ENCODE peak calls at places on chromosomes 12 and 14, in seven cellular contexts. One of them, this sample, is unnamed.

GRCh38 chr14:103126873-103127304 is 3.6 kb downstream of the TNFAIP2 start:
- DNase-seq in K562: no peak
- DNase-seq in HCT116: no peak
- DNase-seq in H1: no peak
- DNase-seq in SK-N-SH: peak; percentile 89
- DNase-seq in HepG2: peak; percentile 63
- DNase-seq in GM12878: no peak
- DNase-seq in this sample: no peak

GRCh38 chr12:110590059-110590458 is 6.9 kb upstream of the PPTC7 start:
- DNase-seq in K562: no peak
- DNase-seq in HCT116: no peak
- DNase-seq in H1: no peak
- DNase-seq in SK-N-SH: no peak
- DNase-seq in HepG2: no peak
- DNase-seq in GM12878: no peak
- DNase-seq in this sample: no peak

GRCh38 chr14:95346820-95347219 is 27.1 kb upstream of the CLMN start:
- DNase-seq in K562: no peak
- DNase-seq in HCT116: no peak
- DNase-seq in H1: no peak
- DNase-seq in SK-N-SH: no peak
- DNase-seq in HepG2: no peak
- DNase-seq in GM12878: no peak
- DNase-seq in this sample: no peak

GRCh38 chr14:80049055-80049454 is 162.2 kb downstream of the DIO2 start:
- DNase-seq in K562: no peak
- DNase-seq in HCT116: no peak
- DNase-seq in H1: no peak
- DNase-seq in SK-N-SH: no peak
- DNase-seq in HepG2: no peak
- DNase-seq in GM12878: no peak
- DNase-seq in this sample: no peak

GRCh38 chr14:102986810-102987579 is 64.5 kb downstream of the AMN start:
- DNase-seq in K562: no peak
- DNase-seq in HCT116: no peak
- DNase-seq in H1: no peak
- DNase-seq in SK-N-SH: no peak
- DNase-seq in HepG2: peak; percentile 6
- DNase-seq in GM12878: no peak
- DNase-seq in this sample: no peak

GRCh38 chr12:42862055-42862454 is 272.5 kb upstream of the PRICKLE1 start:
- DNase-seq in K562: no peak
- DNase-seq in HCT116: no peak
- DNase-seq in H1: no peak
- DNase-seq in SK-N-SH: no peak
- DNase-seq in HepG2: no peak
- DNase-seq in GM12878: no peak
- DNase-seq in this sample: no peak

GRCh38 chr14:104604461-104605449 is at the start of gene TMEM179:
- DNase-seq in K562: peak; percentile 55
- DNase-seq in HCT116: no peak
- DNase-seq in H1: peak; percentile 15
- DNase-seq in SK-N-SH: peak; percentile 76
- DNase-seq in HepG2: peak; percentile 7
- DNase-seq in GM12878: no peak
- DNase-seq in this sample: peak; percentile 68

GRCh38 chr12:14836336-14837210 is 6.8 kb downstream of the ART4 start:
- DNase-seq in K562: peak; percentile 51
- DNase-seq in HCT116: no peak
- DNase-seq in H1: no peak
- DNase-seq in SK-N-SH: no peak
- DNase-seq in HepG2: peak; percentile 68
- DNase-seq in GM12878: no peak
- DNase-seq in this sample: no peak

GRCh38 chr12:117042171-117042809 is 56.9 kb downstream of the TESC start:
- DNase-seq in K562: peak; percentile 98
- DNase-seq in HCT116: no peak
- DNase-seq in H1: no peak
- DNase-seq in SK-N-SH: no peak
- DNase-seq in HepG2: peak; percentile 45
- DNase-seq in GM12878: no peak
- DNase-seq in this sample: no peak

GRCh38 chr14:103899316-103899715 is 28.9 kb upstream of the TDRD9 start:
- DNase-seq in K562: no peak
- DNase-seq in HCT116: no peak
- DNase-seq in H1: no peak
- DNase-seq in SK-N-SH: peak; percentile 32
- DNase-seq in HepG2: no peak
- DNase-seq in GM12878: no peak
- DNase-seq in this sample: no peak

GRCh38 chr12:30999011-30999410 is 72.5 kb downstream of the TSPAN11 start:
- DNase-seq in K562: no peak
- DNase-seq in HCT116: no peak
- DNase-seq in H1: no peak
- DNase-seq in SK-N-SH: no peak
- DNase-seq in HepG2: no peak
- DNase-seq in GM12878: no peak
- DNase-seq in this sample: no peak

GRCh38 chr14:33332497-33332896 is 393.8 kb downstream of the NPAS3 start:
- DNase-seq in K562: no peak
- DNase-seq in HCT116: no peak
- DNase-seq in H1: no peak
- DNase-seq in SK-N-SH: no peak
- DNase-seq in HepG2: no peak
- DNase-seq in GM12878: no peak
- DNase-seq in this sample: no peak

GRCh38 chr14:104139460-104140212 is 1.2 kb downstream of the KIF26A start:
- DNase-seq in K562: no peak
- DNase-seq in HCT116: no peak
- DNase-seq in H1: no peak
- DNase-seq in SK-N-SH: no peak
- DNase-seq in HepG2: no peak
- DNase-seq in GM12878: no peak
- DNase-seq in this sample: no peak

GRCh38 chr14:52014601-52015267 is 25.4 kb downstream of the RTRAF start:
- DNase-seq in K562: no peak
- DNase-seq in HCT116: no peak
- DNase-seq in H1: no peak
- DNase-seq in SK-N-SH: peak; percentile 62
- DNase-seq in HepG2: no peak
- DNase-seq in GM12878: no peak
- DNase-seq in this sample: no peak

GRCh38 chr12:12456637-12457036 is 99.8 kb downstream of the BORCS5 start:
- DNase-seq in K562: no peak
- DNase-seq in HCT116: no peak
- DNase-seq in H1: no peak
- DNase-seq in SK-N-SH: no peak
- DNase-seq in HepG2: no peak
- DNase-seq in GM12878: no peak
- DNase-seq in this sample: no peak

GRCh38 chr12:57232156-57232756 is 2.7 kb downstream of the SHMT2 start:
- DNase-seq in K562: no peak
- DNase-seq in HCT116: no peak
- DNase-seq in H1: no peak
- DNase-seq in SK-N-SH: no peak
- DNase-seq in HepG2: no peak
- DNase-seq in GM12878: no peak
- DNase-seq in this sample: no peak

GRCh38 chr12:57234571-57235011 is 5.1 kb downstream of the SHMT2 start:
- DNase-seq in K562: no peak
- DNase-seq in HCT116: no peak
- DNase-seq in H1: no peak
- DNase-seq in SK-N-SH: peak; percentile 54
- DNase-seq in HepG2: no peak
- DNase-seq in GM12878: no peak
- DNase-seq in this sample: no peak

GRCh38 chr12:57234233-57234570 is 4.7 kb downstream of the SHMT2 start:
- DNase-seq in K562: no peak
- DNase-seq in HCT116: no peak
- DNase-seq in H1: no peak
- DNase-seq in SK-N-SH: no peak
- DNase-seq in HepG2: no peak
- DNase-seq in GM12878: no peak
- DNase-seq in this sample: no peak

GRCh38 chr12:57235012-57235727 is 5.7 kb downstream of the SHMT2 start:
- DNase-seq in K562: peak; percentile 81
- DNase-seq in HCT116: no peak
- DNase-seq in H1: no peak
- DNase-seq in SK-N-SH: peak; percentile 63
- DNase-seq in HepG2: peak; percentile 63
- DNase-seq in GM12878: no peak
- DNase-seq in this sample: no peak

DNA sequence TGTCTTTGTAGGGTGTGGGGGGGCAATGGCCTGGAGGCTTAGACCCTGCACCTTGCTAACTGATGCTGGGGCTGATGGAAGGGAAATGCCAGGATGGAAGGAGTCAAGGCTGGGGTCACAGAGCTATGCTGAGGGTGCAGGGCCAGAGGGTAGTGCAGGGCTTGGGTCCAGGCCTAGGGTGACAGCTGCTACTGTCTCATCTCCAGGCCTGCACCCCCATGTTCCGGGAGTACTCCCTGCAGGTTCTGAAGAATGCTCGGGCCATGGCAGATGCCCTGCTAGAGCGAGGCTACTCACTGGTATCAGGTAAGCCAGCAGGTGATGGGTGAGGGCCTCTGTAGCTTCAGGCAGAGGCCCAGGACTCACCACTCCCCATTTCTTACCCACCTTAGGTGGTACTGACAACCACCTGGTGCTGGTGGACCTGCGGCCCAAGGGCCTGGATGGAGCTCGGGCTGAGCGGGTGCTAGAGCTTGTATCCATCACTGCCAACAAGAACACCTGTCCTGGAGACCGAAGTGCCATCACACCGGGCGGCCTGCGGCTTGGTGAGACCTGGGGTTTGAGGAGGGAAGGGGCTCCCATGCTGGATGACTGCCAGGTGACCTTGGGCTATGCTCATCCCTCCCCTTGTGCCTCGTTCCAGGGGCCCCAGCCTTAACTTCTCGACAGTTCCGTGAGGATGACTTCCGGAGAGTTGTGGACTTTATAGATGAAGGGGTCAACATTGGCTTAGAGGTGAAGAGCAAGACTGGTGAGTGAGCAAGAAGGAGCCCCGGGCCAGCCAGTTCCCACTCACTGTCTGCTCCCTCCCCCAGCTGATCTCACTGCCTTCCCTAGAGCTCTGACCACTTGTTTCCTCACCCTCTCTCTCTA is 4.1 kb downstream of the SHMT2 start:
- DNase-seq in K562: no peak
- DNase-seq in HCT116: no peak
- DNase-seq in H1: no peak
- DNase-seq in SK-N-SH: no peak
- DNase-seq in HepG2: no peak
- DNase-seq in GM12878: no peak
- DNase-seq in this sample: no peak
- TF ChIP-seq JUND in K562: no peak
- TF ChIP-seq JUND in HCT116: no peak
- TF ChIP-seq JUND in H1: no peak
- TF ChIP-seq JUND in SK-N-SH: no peak
- TF ChIP-seq JUND in HepG2: no peak
- TF ChIP-seq JUND in GM12878: no peak
- TF ChIP-seq JUND in this sample: no peak

DNA sequence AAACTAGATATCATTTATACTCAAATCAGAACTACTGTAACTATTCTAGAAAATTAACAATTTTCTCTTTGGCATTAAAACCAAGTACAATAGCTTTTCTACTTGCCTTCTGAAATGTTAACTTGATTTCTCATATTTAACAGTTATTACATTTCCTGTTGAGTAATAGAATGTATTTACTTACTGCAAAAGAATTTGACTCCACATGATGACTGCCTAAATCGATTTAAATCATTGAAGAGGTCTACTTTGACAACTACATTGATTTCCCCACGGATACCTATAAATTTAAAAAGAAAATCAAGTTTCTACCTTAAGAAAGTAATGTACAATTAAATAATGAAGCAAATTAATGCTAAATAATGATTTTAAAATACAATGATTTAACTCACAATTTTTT is 18.9 kb downstream of the C2CD5 start:
- DNase-seq in K562: no peak
- DNase-seq in HCT116: no peak
- DNase-seq in H1: no peak
- DNase-seq in SK-N-SH: no peak
- DNase-seq in HepG2: no peak
- DNase-seq in GM12878: no peak
- DNase-seq in this sample: no peak
- TF ChIP-seq JUND in K562: no peak
- TF ChIP-seq JUND in HCT116: no peak
- TF ChIP-seq JUND in H1: no peak
- TF ChIP-seq JUND in SK-N-SH: peak; percentile 45
- TF ChIP-seq JUND in HepG2: no peak
- TF ChIP-seq JUND in GM12878: no peak
- TF ChIP-seq JUND in this sample: no peak

GRCh38 chr12:124125472-124125871 is 152.5 kb downstream of the ZNF664 start:
- DNase-seq in K562: no peak
- DNase-seq in HCT116: no peak
- DNase-seq in H1: no peak
- DNase-seq in SK-N-SH: no peak
- DNase-seq in HepG2: no peak
- DNase-seq in GM12878: peak; percentile 72
- DNase-seq in this sample: no peak
- TF ChIP-seq JUND in K562: no peak
- TF ChIP-seq JUND in HCT116: no peak
- TF ChIP-seq JUND in H1: no peak
- TF ChIP-seq JUND in SK-N-SH: no peak
- TF ChIP-seq JUND in HepG2: no peak
- TF ChIP-seq JUND in GM12878: no peak
- TF ChIP-seq JUND in this sample: no peak

GRCh38 chr14:64340560-64341196 is 46.5 kb upstream of the ESR2 start:
- DNase-seq in K562: no peak
- DNase-seq in HCT116: no peak
- DNase-seq in H1: no peak
- DNase-seq in SK-N-SH: no peak
- DNase-seq in HepG2: no peak
- DNase-seq in GM12878: no peak
- DNase-seq in this sample: no peak

GRCh38 chr14:64338616-64339316 is 44.6 kb upstream of the ESR2 start:
- DNase-seq in K562: peak; percentile 94
- DNase-seq in HCT116: peak; percentile 97
- DNase-seq in H1: peak; percentile 96
- DNase-seq in SK-N-SH: peak; percentile 96
- DNase-seq in HepG2: peak; percentile 93
- DNase-seq in GM12878: peak; percentile 96
- DNase-seq in this sample: peak; percentile 100

DNA sequence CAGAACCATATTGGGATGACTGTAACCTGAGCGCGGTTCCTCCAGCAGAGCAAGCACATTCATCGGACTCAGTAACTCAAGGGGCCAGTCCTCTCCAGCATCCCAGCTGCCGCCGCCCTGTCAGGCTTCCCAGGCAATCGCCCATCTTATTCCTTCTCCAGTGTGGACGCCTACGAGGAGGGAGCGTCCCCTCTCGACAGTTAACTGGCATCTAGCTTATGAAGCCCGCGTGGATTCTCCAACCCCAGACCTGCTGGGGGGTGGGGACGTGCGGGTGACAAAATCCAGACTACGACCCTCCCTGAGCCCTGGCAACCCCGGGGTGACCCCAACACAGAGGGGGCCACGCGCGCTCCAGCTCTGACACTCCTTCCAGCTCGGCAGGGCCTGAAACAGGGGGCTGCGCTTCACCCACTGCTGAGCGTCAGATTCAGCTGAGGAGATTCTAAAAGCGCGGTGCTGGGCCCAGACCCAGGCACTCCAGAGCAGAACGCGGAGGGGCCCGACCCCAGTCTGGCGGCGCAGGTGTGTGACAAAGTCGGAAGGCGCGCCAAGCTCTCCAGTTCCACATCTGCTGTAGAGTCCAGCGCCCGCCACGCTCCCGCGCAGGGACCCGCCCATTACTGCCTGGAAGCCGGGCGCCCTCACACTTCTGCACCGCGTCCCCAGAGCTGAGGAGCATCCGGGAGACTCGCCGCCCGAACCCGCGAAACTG is 43.9 kb upstream of the ESR2 start:
- DNase-seq in K562: peak; percentile 66
- DNase-seq in HCT116: no peak
- DNase-seq in H1: peak; percentile 19
- DNase-seq in SK-N-SH: peak; percentile 66
- DNase-seq in HepG2: peak; percentile 47
- DNase-seq in GM12878: no peak
- DNase-seq in this sample: peak; percentile 76
- TF ChIP-seq JUND in K562: no peak
- TF ChIP-seq JUND in HCT116: no peak
- TF ChIP-seq JUND in H1: no peak
- TF ChIP-seq JUND in SK-N-SH: no peak
- TF ChIP-seq JUND in HepG2: no peak
- TF ChIP-seq JUND in GM12878: no peak
- TF ChIP-seq JUND in this sample: no peak

This sample was measured in T47D.